ENCODE peak calls at places on chromosomes 12 and 14, in nine cellular contexts. L, R, H, T, J, G, D, X and W are unnamed samples.

GRCh38 chr12:84408936-84409335 is 503.7 kb downstream of the SLC6A15 start:
- DNase-seq in L (peak), R (no peak), H (no peak), T (no peak), J (no peak), G (no peak), D (peak), X (no peak), W (no peak)

GRCh38 chr12:4858385-4858784 is 51.3 kb upstream of the KCNA1 start:
- DNase-seq in L (no peak), R (no peak), H (no peak), T (no peak), J (no peak), G (peak), D (no peak), X (no peak), W (no peak)

GRCh38 chr12:112559784-112560183 is 141.0 kb downstream of the PTPN11 start:
- DNase-seq in L (peak), R (no peak), H (peak), T (no peak), J (no peak), G (no peak), D (peak), X (no peak), W (no peak)

GRCh38 chr12:1583421-1584078 is 10.8 kb downstream of the FBXL14 start:
- DNase-seq in L (peak), R (peak), H (peak), T (peak), J (no peak), G (no peak), D (peak), X (no peak), W (peak)

GRCh38 chr12:91361864-91362263 is 179.2 kb upstream of the DCN start:
- DNase-seq in L (peak), R (peak), H (peak), T (no peak), J (no peak), G (no peak), D (peak), X (no peak), W (no peak)

GRCh38 chr14:24609667-24610344 is at the start of gene GZMH:
- DNase-seq in L (no peak), R (no peak), H (no peak), T (no peak), J (no peak), G (no peak), D (no peak), X (no peak), W (no peak)

GRCh38 chr12:7907009-7907408 is 29.0 kb downstream of the SLC2A3 start:
- DNase-seq in L (peak), R (peak), H (peak), T (no peak), J (no peak), G (no peak), D (peak), X (no peak), W (no peak)

GRCh38 chr12:4178424-4179184 is 95.0 kb upstream of the CCND2 start:
- DNase-seq in L (no peak), R (peak), H (no peak), T (no peak), J (no peak), G (no peak), D (no peak), X (no peak), W (no peak)

GRCh38 chr12:49548822-49549648 is 10.2 kb downstream of the KCNH3 start:
- DNase-seq in L (peak), R (no peak), H (no peak), T (peak), J (no peak), G (no peak), D (peak), X (peak), W (no peak)

GRCh38 chr14:51674294-51675002 is 22.7 kb downstream of the FRMD6 start:
- DNase-seq in L (peak), R (peak), H (peak), T (no peak), J (no peak), G (no peak), D (peak), X (no peak), W (no peak)

GRCh38 chr14:74509587-74510210 is 16.1 kb downstream of the ISCA2 start:
- DNase-seq in L (no peak), R (no peak), H (no peak), T (peak), J (no peak), G (no peak), D (no peak), X (peak), W (no peak)

GRCh38 chr12:26287666-26288408 is 92.5 kb downstream of the SSPN start:
- DNase-seq in L (no peak), R (peak), H (no peak), T (no peak), J (peak), G (no peak), D (peak), X (peak), W (no peak)

GRCh38 chr12:20494803-20495202 is 126.5 kb downstream of the PDE3A start:
- DNase-seq in L (peak), R (peak), H (peak), T (no peak), J (no peak), G (no peak), D (no peak), X (no peak), W (no peak)

GRCh38 chr12:108804361-108804949 is 52.9 kb downstream of the SSH1 start:
- DNase-seq in L (peak), R (peak), H (peak), T (peak), J (peak), G (no peak), D (peak), X (peak), W (no peak)

GRCh38 chr14:104294628-104294982 is 156.2 kb downstream of the KIF26A start:
- DNase-seq in L (no peak), R (no peak), H (no peak), T (peak), J (peak), G (no peak), D (no peak), X (no peak), W (peak)

GRCh38 chr14:36317650-36318049 is 2.8 kb downstream of the MBIP start:
- DNase-seq in L (no peak), R (peak), H (peak), T (no peak), J (no peak), G (no peak), D (no peak), X (no peak), W (no peak)

GRCh38 chr12:48104531-48104930 is 1.3 kb downstream of the SENP1 start:
- DNase-seq in L (no peak), R (no peak), H (no peak), T (no peak), J (no peak), G (no peak), D (no peak), X (no peak), W (no peak)

GRCh38 chr12:43976027-43976426 is 140.1 kb downstream of the TMEM117 start:
- DNase-seq in L (no peak), R (peak), H (peak), T (no peak), J (no peak), G (no peak), D (no peak), X (no peak), W (no peak)

GRCh38 chr12:57096099-57096572 is 7.2 kb downstream of the NAB2 start:
- DNase-seq in L (peak), R (peak), H (no peak), T (no peak), J (no peak), G (peak), D (peak), X (no peak), W (no peak)

GRCh38 chr12:116484807-116485206 is 74.4 kb upstream of the MAP1LC3B2 start:
- DNase-seq in L (peak), R (peak), H (no peak), T (peak), J (no peak), G (no peak), D (peak), X (no peak), W (no peak)

GRCh38 chr12:93790472-93791152 is 113.4 kb downstream of the CRADD start:
- DNase-seq in L (peak), R (peak), H (peak), T (no peak), J (no peak), G (no peak), D (peak), X (no peak), W (no peak)

GRCh38 chr12:58041441-58041840 is 100.1 kb downstream of the ATP23 start:
- DNase-seq in L (no peak), R (no peak), H (no peak), T (no peak), J (no peak), G (no peak), D (no peak), X (no peak), W (no peak)

GRCh38 chr14:91843437-91843836 is 23.9 kb downstream of the TC2N start:
- DNase-seq in L (no peak), R (peak), H (no peak), T (no peak), J (no peak), G (no peak), D (no peak), X (no peak), W (no peak)

GRCh38 chr14:80629606-80630005 is 311.9 kb downstream of the CEP128 start:
- DNase-seq in L (peak), R (peak), H (peak), T (no peak), J (no peak), G (no peak), D (no peak), X (no peak), W (no peak)

GRCh38 chr14:71745072-71745471 is 187.2 kb upstream of the RGS6 start:
- DNase-seq in L (no peak), R (no peak), H (no peak), T (no peak), J (no peak), G (peak), D (no peak), X (no peak), W (no peak)

GRCh38 chr14:71734076-71734475 is 198.2 kb upstream of the RGS6 start:
- DNase-seq in L (no peak), R (no peak), H (no peak), T (no peak), J (no peak), G (no peak), D (no peak), X (no peak), W (no peak)

GRCh38 chr14:71742491-71742890 is 189.7 kb upstream of the RGS6 start:
- DNase-seq in L (no peak), R (no peak), H (no peak), T (no peak), J (no peak), G (no peak), D (no peak), X (no peak), W (no peak)

DNA sequence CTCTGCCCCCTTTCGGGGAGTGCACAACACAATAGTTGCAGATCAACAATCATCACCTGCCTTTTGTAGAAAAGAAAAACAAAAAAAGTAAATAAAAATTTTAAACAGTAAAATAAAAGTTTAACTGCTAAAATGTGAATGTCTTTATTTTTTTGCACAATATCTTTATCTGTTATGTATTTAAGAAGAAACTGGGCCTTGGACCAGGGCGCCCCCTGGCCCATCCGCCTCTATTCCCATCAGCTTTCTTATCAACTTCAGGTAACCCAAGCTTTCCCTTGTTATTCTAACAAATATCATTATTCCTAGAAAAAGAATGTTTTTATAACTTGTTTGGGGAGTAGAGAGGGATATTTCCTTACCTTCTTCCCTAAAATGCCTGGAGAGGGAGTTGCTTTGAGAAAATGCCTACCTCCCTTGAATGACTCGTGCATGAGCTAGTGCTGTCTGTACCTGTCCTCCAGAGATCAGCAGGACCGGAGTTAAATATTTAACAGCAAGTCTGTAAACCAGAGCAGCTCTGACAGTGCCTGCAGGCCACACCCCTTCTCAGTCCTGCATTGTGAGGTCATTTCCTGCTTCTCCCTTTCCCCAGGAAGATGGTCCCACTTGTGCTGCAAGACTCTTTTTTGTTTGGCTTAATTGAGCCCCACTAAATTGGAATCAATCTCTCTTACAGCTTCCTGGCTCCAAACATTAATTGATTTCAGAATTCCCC is 192.8 kb upstream of the RGS6 start:
- DNase-seq in L (peak), R (peak), H (peak), T (no peak), J (no peak), G (no peak), D (peak), X (no peak), W (no peak)
- TF ChIP-seq CTCF in L (peak), R (peak), H (no peak), T (no peak), J (no peak), G (peak), D (no peak), X (no peak), W (no peak)

DNA sequence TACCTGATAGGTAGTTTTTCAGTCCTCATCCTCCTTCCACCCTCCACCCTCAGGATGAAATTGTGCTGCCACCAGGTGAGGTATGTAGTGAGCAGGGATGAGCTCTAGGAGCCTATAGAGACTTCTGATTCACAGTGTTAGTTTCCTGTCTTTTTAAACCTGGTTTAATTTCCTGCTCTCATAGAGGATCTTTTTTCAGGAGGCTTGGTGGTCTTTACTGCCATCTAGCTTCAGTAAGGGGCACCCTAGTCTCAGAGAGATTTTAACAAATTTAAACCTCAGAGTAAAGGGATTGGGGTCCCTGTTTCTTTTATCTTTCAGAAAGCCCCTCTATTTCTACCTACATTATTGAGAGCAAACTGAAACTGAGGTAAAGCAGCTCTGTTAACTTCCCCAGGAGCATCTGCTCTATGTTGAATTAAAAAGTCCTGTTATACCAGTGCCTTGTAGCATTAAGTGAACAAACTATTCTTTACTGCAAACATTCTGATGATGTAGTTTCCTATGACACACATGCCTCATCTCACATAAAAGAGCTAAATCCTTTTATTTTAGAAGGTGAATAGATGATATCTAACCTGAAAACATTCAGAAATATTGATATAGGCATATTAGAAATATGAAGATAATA is 172.2 kb upstream of the DDHD1 start:
- DNase-seq in L (peak), R (peak), H (peak), T (no peak), J (no peak), G (no peak), D (peak), X (no peak), W (no peak)
- TF ChIP-seq CTCF in L (peak), R (peak), H (peak), T (peak), J (peak), G (peak), D (peak), X (peak), W (no peak)

GRCh38 chr12:124374147-124374546 is 79.3 kb downstream of the RFLNA start:
- DNase-seq in L (no peak), R (no peak), H (no peak), T (no peak), J (no peak), G (no peak), D (no peak), X (no peak), W (no peak)

GRCh38 chr12:124376435-124376834 is 81.5 kb downstream of the RFLNA start:
- DNase-seq in L (no peak), R (no peak), H (no peak), T (no peak), J (no peak), G (no peak), D (no peak), X (no peak), W (no peak)

GRCh38 chr12:124374567-124374966 is 79.7 kb downstream of the RFLNA start:
- DNase-seq in L (no peak), R (no peak), H (no peak), T (no peak), J (no peak), G (no peak), D (no peak), X (no peak), W (no peak)

GRCh38 chr12:124375789-124376175 is 80.9 kb downstream of the RFLNA start:
- DNase-seq in L (no peak), R (no peak), H (no peak), T (no peak), J (no peak), G (no peak), D (no peak), X (no peak), W (no peak)

DNA sequence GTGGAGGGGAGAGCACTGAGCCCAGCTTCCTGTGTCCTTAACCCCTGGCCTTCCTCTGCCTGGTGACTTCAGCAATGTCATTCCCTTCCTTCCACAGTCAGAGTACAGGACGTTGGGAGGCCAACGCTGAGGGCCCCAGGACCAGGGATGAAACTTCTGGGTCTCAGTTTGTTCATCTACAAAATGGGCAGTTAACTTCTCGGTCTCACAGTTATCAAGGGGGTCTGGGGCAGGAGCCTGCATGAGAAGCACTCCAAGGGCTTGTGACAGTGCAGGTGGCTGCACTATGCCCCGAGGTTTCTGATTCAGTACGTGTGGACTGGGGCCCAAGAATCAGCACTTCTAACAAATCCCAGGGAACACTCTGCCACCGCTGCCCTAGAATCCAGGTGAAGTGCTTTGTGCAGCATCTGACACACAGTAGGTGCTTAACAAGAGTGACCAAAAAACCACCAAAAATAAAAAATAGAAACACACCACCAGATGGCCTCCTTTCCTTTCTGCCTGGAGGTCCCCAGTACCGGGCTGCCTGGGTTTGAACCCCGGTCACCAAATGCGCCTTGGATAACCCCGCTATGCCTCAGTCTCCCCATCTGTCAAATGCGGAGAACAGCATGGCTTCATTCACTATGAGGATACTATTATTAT is 80.4 kb downstream of the RFLNA start:
- DNase-seq in L (no peak), R (no peak), H (no peak), T (no peak), J (no peak), G (no peak), D (no peak), X (no peak), W (no peak)
- TF ChIP-seq CTCF in L (peak), R (peak), H (no peak), T (no peak), J (no peak), G (peak), D (no peak), X (no peak), W (no peak)

GRCh38 chr14:37890095-37890494 is 294.7 kb downstream of the TTC6 start:
- DNase-seq in L (peak), R (no peak), H (no peak), T (no peak), J (no peak), G (no peak), D (no peak), X (no peak), W (no peak)
- TF ChIP-seq CTCF in L (peak), R (peak), H (peak), T (no peak), J (no peak), G (peak), D (peak), X (no peak), W (peak)

GRCh38 chr12:110856517-110856916 is 9.7 kb downstream of the CCDC63 start:
- DNase-seq in L (no peak), R (no peak), H (no peak), T (no peak), J (no peak), G (no peak), D (no peak), X (no peak), W (no peak)

GRCh38 chr12:110860833-110861291 is 14.1 kb downstream of the CCDC63 start:
- DNase-seq in L (no peak), R (no peak), H (no peak), T (no peak), J (no peak), G (no peak), D (no peak), X (no peak), W (no peak)

GRCh38 chr12:110861729-110862128 is 14.9 kb downstream of the CCDC63 start:
- DNase-seq in L (no peak), R (no peak), H (no peak), T (no peak), J (no peak), G (no peak), D (no peak), X (no peak), W (no peak)

GRCh38 chr12:110857528-110857927 is 10.7 kb downstream of the CCDC63 start:
- DNase-seq in L (no peak), R (no peak), H (no peak), T (no peak), J (no peak), G (no peak), D (no peak), X (no peak), W (no peak)

DNA sequence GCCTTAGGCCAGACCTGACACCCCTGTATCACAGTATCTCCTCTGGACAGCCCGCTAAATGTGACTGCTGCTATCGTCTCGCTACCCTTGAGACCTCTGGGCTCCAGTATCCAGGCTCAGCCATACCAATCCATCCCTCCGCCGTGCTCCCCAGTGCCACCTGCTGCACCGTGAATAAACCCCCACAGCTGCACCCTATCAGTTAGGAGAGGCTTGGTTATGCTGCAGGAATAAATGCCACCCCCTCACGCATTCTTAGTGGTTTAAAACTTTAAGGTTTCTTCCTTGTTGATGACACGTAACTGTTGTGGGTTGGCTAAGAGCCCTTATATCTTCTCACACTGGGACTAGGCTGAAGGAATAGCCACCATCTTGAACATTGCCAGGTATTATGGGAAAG is 12.1 kb downstream of the CCDC63 start:
- DNase-seq in L (peak), R (peak), H (no peak), T (no peak), J (no peak), G (no peak), D (peak), X (no peak), W (no peak)
- TF ChIP-seq CTCF in L (no peak), R (no peak), H (no peak), T (no peak), J (no peak), G (no peak), D (no peak), X (no peak), W (no peak)

DNA sequence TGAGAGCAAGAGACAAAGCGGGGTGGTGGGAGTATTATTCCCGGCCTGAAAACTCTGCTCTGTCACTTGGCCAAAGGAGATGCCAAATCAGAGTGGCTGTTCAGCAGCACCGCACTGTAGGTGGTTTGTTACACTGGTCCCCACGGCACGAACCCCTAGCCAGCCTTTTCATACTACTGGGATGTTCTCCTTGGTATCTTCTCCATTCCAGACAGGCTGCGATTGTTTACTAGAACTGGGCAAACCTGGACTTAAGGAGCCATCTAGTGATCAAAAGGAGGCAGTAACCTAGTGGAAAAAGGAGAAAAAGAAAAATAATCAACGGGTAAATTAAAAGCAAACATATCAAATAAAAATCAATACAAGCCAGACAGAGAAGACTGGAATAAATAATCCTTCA is 58.9 kb upstream of the TMTC2 start:
- DNase-seq in L (peak), R (peak), H (peak), T (no peak), J (no peak), G (no peak), D (peak), X (no peak), W (no peak)
- TF ChIP-seq CTCF in L (peak), R (peak), H (peak), T (no peak), J (no peak), G (peak), D (peak), X (peak), W (no peak)

GRCh38 chr14:101770183-101770582 is 8.7 kb downstream of the PPP2R5C start:
- DNase-seq in L (no peak), R (no peak), H (no peak), T (no peak), J (no peak), G (no peak), D (no peak), X (no peak), W (no peak)
- TF ChIP-seq CTCF in L (no peak), R (no peak), H (no peak), T (no peak), J (no peak), G (no peak), D (no peak), X (no peak), W (no peak)